ENCODE peak calls at places on chromosomes 4 and X, in eight cellular contexts. E, G, D, F, H, P, W and M are unnamed samples. For H3K36me3, the result is how much of the 10 kb centered on the place peaks cover.

GRCh38 chr4:38615847-38616246 is 48.2 kb upstream of the KLF3 start:
- DNase-seq in E (no peak), G (no peak), D (no peak), F (no peak), H (no peak), P (peak), W (peak), M (no peak)

GRCh38 chr4:7159923-7160322 is 32.4 kb upstream of the SORCS2 start:
- DNase-seq in E (no peak), G (no peak), D (no peak), F (no peak), H (no peak), P (no peak), W (no peak), M (no peak)

GRCh38 chrX:40175416-40176255 is 77.9 kb upstream of the BCOR start:
- DNase-seq in E (no peak), G (no peak), D (peak), F (no peak), H (peak), P (no peak), W (peak), M (peak)

GRCh38 chr4:157265281-157265680 is 44.8 kb downstream of the GRIA2 start:
- DNase-seq in E (no peak), G (no peak), D (peak), F (peak), H (no peak), P (peak), W (no peak), M (peak)

GRCh38 chrX:54043696-54044125 is 562 bp downstream of the PHF8 start:
- DNase-seq in E (peak), G (no peak), D (peak), F (no peak), H (peak), P (peak), W (no peak), M (peak)

GRCh38 chrX:69323786-69324720 is 158.8 kb upstream of the PJA1 start:
- DNase-seq in E (no peak), G (no peak), D (no peak), F (no peak), H (no peak), P (no peak), W (no peak), M (peak)

GRCh38 chr4:152848508-152848907 is 68.8 kb downstream of the ARFIP1 start:
- DNase-seq in E (no peak), G (no peak), D (no peak), F (no peak), H (no peak), P (no peak), W (no peak), M (no peak)

GRCh38 chr4:178340468-178340867 is 898.2 kb upstream of the AGA start:
- DNase-seq in E (no peak), G (no peak), D (no peak), F (no peak), H (no peak), P (no peak), W (no peak), M (no peak)

GRCh38 chr4:74344031-74344430 is 20.9 kb upstream of the EREG start:
- DNase-seq in E (no peak), G (no peak), D (no peak), F (no peak), H (no peak), P (no peak), W (no peak), M (no peak)
- H3K36me3 ChIP-seq in E (under half), G (under half), D (under half), F (under half), H (under half), P (under half), W (under half), M (under half)

DNA sequence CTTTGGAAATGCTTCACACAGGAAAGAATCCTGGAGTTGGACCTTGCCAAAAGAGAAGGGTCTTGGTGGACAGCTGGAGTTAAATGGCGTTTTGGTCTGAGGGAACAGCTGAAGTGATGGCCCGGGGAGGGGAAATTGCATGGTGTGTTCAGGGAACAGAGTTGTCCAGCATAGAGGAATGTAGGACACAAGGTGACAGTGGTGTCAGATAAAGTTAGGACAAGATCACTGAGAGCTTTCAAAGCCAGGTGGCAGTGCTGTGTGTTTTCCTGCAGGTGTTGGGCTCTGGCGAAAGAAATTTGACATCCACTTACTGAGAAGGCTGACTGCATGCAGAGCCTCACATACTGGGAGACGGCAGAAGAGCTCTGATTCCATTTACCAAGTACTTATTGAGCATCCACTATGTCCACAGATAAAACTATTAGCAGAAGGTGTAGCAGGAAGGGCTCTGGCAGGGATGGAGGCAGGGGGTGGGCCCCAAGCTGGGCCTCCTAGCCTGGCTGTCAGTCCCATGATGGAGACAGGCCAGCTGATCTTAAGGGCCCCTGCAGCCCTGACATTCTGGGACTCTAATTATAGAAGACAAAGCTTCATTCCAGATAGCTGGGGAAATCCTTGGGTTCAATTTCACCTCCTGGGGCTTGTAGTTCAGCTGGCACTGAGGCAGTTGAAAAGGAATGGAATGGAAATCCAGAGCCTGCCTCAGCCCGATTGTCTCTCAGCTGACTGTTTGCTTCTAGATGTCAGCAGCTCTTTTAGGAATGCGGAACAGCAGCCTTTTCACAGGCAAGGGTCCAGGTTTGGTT is 150.2 kb upstream of the MAMLD1 start:
- DNase-seq in E (peak), G (no peak), D (peak), F (no peak), H (peak), P (no peak), W (peak), M (no peak)
- TF ChIP-seq CTCF in E (no peak), G (peak), D (no peak), F (no peak), H (peak), P (no peak), W (no peak), M (no peak)

DNA sequence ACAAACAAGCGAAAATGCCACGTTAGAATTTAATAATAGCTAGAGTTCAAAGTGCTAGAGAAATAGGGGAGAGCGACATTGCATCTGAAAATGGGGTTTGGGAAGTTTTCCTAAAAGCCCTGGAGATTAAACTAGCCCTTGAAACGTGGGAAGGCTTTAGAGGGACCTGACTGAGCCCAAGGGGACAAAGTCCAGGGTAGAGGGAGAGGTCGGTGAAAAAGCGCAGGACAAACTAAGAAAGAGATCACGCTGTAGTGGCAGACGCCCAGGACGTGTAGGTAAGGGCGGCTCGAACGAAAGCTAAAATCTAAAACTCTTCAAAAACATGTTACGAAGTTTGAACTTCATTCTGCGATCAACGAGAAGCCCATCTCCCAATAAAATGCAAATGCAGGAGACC is 1.1 kb upstream of the ATP11C start:
- DNase-seq in E (no peak), G (no peak), D (no peak), F (no peak), H (no peak), P (no peak), W (no peak), M (no peak)
- H3K4me3 ChIP-seq in E (peak), G (peak), D (peak), F (peak), H (peak), P (no peak), W (no peak), M (no peak)

GRCh38 chr4:524196-524595 is 25.2 kb downstream of the PIGG start:
- DNase-seq in E (no peak), G (no peak), D (peak), F (no peak), H (no peak), P (no peak), W (no peak), M (no peak)
- H3K36me3 ChIP-seq in E (half or more), G (under half), D (half or more), F (under half), H (half or more), P (under half), W (under half), M (half or more)

DNA sequence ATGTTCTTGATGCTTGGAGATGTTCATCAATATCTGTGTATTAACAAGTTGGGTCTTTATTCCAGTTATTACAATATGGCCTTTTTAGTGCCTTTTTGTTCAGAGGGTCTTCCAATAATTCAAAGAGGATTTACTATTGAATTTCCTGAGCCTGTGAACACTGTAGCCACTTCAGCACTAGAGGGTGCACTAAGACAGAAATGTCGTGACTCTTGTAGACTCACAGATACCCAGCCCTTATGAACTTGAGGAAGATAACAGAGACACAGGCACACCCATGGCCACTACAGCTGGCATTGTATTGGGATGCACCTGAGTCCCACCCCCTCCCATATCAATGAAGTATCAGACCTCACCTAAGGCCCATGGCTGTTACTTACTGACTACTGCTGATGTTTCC is 54.4 kb upstream of the ACTRT1 start:
- DNase-seq in E (no peak), G (no peak), D (no peak), F (no peak), H (no peak), P (no peak), W (no peak), M (peak)
- TF ChIP-seq CTCF in E (no peak), G (peak), D (peak), F (no peak), H (no peak), P (peak), W (no peak), M (peak)

GRCh38 chr4:168850016-168850415 is 160.0 kb downstream of the CBR4 start:
- DNase-seq in E (no peak), G (no peak), D (no peak), F (no peak), H (no peak), P (no peak), W (peak), M (no peak)
- H3K4me3 ChIP-seq in E (no peak), G (no peak), D (no peak), F (no peak), H (no peak), P (no peak), W (no peak), M (no peak)

DNA sequence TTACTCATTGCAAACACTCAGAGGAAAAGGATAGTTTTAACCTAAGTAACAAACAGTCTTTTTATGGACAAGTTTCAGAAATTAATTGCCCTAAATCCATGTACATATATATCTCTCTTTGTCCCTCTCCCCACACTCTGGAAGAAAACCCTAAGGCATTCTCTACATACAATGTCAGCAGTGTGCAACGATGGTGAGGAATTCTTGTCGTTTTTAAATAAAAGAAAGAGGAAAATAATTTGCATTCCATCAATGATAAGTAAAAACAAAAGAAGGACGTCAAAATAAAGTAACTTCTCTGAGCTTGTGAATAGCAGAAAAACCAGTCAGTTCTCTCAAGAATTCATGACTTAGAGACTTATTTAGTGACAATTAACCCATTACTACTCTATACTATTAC is 550.5 kb upstream of the DIPK2B start:
- DNase-seq in E (no peak), G (no peak), D (no peak), F (no peak), H (no peak), P (no peak), W (no peak), M (no peak)
- H3K36me3 ChIP-seq in E (under half), G (under half), D (under half), F (under half), H (under half), P (half or more), W (under half), M (under half)